ENCODE peak calls at places on chromosomes 5 and 9, in four cellular contexts. C is kidney, G is cardiac muscle cell, A is heart left ventricle. X is an unnamed sample.

GRCh38 chr5:151612689-151613427 is 21.7 kb upstream of the FAT2 start:
- DNase-seq in C (no peak), G (no peak), A (no peak), X (no peak)

GRCh38 chr5:1338518-1339070 is 6.3 kb downstream of the CLPTM1L start:
- DNase-seq in C (peak), G (no peak), A (no peak), X (no peak)

GRCh38 chr5:57450991-57451876 is 31.4 kb downstream of the ACTBL2 start:
- DNase-seq in C (no peak), G (no peak), A (no peak), X (no peak)

GRCh38 chr5:179362355-179362754 is 17.1 kb upstream of the ADAMTS2 start:
- DNase-seq in C (no peak), G (no peak), A (no peak), X (no peak)

GRCh38 chr9:1366300-1366699 is 316.1 kb downstream of the DMRT2 start:
- DNase-seq in C (no peak), G (no peak), A (no peak), X (no peak)

GRCh38 chr5:147479431-147479830 is 30.4 kb downstream of the DPYSL3 start:
- DNase-seq in C (no peak), G (no peak), A (no peak), X (no peak)

GRCh38 chr5:82312373-82312856 is 34.3 kb upstream of the RPS23 start:
- DNase-seq in C (no peak), G (peak), A (peak), X (peak)

GRCh38 chr5:175123542-175123941 is 320.4 kb downstream of the DRD1 start:
- DNase-seq in C (no peak), G (no peak), A (no peak), X (no peak)

GRCh38 chr5:98749046-98749445 is 24.4 kb upstream of the RGMB start:
- DNase-seq in C (no peak), G (no peak), A (no peak), X (no peak)

GRCh38 chr5:181152406-181152805 is 5.0 kb downstream of the OR2V2 start:
- DNase-seq in C (no peak), G (no peak), A (no peak), X (no peak)

GRCh38 chr5:171309526-171310333 is 682 bp downstream of the TLX3 start:
- DNase-seq in C (peak), G (no peak), A (no peak), X (no peak)

GRCh38 chr5:116370149-116370548 is 204.5 kb downstream of the SEMA6A start:
- DNase-seq in C (no peak), G (no peak), A (no peak), X (no peak)

GRCh38 chr9:3337515-3337914 is 188.3 kb downstream of the RFX3 start:
- DNase-seq in C (peak), G (peak), A (peak), X (no peak)

GRCh38 chr5:27308151-27308550 is 269.8 kb upstream of the CDH9 start:
- DNase-seq in C (no peak), G (no peak), A (no peak), X (no peak)

GRCh38 chr5:149387982-149388381 is 8.9 kb upstream of the IL17B start:
- DNase-seq in C (no peak), G (no peak), A (peak), X (peak)

GRCh38 chr5:4254736-4255135 is 659.1 kb downstream of the IRX1 start:
- DNase-seq in C (no peak), G (no peak), A (no peak), X (no peak)

GRCh38 chr9:69168709-69169217 is 5.3 kb upstream of the TJP2 start:
- DNase-seq in C (no peak), G (no peak), A (no peak), X (no peak)

GRCh38 chr9:129725841-129726251 is 27.0 kb downstream of the PTGES start:
- DNase-seq in C (no peak), G (no peak), A (no peak), X (no peak)

GRCh38 chr5:36696059-36696673 is 89.8 kb downstream of the SLC1A3 start:
- DNase-seq in C (no peak), G (peak), A (peak), X (peak)

GRCh38 chr9:97873877-97874276 is 20.9 kb downstream of the FOXE1 start:
- DNase-seq in C (no peak), G (no peak), A (no peak), X (no peak)

GRCh38 chr5:72938206-72938605 is 17.6 kb upstream of the FCHO2 start:
- DNase-seq in C (no peak), G (no peak), A (no peak), X (no peak)

GRCh38 chr9:75152416-75152815 is 64.1 kb downstream of the OSTF1 start:
- DNase-seq in C (no peak), G (no peak), A (no peak), X (no peak)

GRCh38 chr5:132772291-132773070 is 4.6 kb downstream of the SEPTIN8 start:
- DNase-seq in C (no peak), G (no peak), A (no peak), X (peak)

GRCh38 chr5:106172681-106173532 is 1497.8 kb downstream of the EFNA5 start:
- DNase-seq in C (no peak), G (no peak), A (no peak), X (no peak)

GRCh38 chr9:12469084-12469483 is 224.1 kb upstream of the TYRP1 start:
- DNase-seq in C (no peak), G (no peak), A (no peak), X (no peak)

GRCh38 chr5:78504726-78505431 is 143.7 kb downstream of the LHFPL2 start:
- DNase-seq in C (peak), G (peak), A (peak), X (peak)

GRCh38 chr9:136518623-136519022 is 27.2 kb downstream of the NOTCH1 start:
- DNase-seq in C (no peak), G (no peak), A (no peak), X (no peak)

GRCh38 chr5:101942321-101942882 is 353.7 kb downstream of the SLCO4C1 start:
- DNase-seq in C (no peak), G (peak), A (no peak), X (no peak)

GRCh38 chr5:123429993-123430392 is 6.8 kb upstream of the CEP120 start:
- DNase-seq in C (no peak), G (no peak), A (no peak), X (no peak)

GRCh38 chr9:132894857-132895846 is 16.5 kb downstream of the SPACA9 start:
- DNase-seq in C (no peak), G (no peak), A (no peak), X (no peak)

GRCh38 chr5:178312900-178313299 is 80.3 kb upstream of the PHYKPL start:
- DNase-seq in C (peak), G (no peak), A (no peak), X (peak)

GRCh38 chr9:108412755-108413154 is 443.0 kb downstream of the ACTL7B start:
- DNase-seq in C (no peak), G (no peak), A (no peak), X (no peak)
- TF ChIP-seq CTCF in C (no peak), G (peak), A (no peak), X (no peak)

GRCh38 chr5:172869734-172870133 is 35.7 kb downstream of the ERGIC1 start:
- DNase-seq in C (no peak), G (no peak), A (no peak), X (no peak)

GRCh38 chr5:172868436-172868923 is 34.4 kb downstream of the ERGIC1 start:
- DNase-seq in C (no peak), G (no peak), A (no peak), X (no peak)

GRCh38 chr5:172870261-172870806 is 36.3 kb downstream of the ERGIC1 start:
- DNase-seq in C (no peak), G (no peak), A (peak), X (peak)

GRCh38 chr5:172867761-172868435 is 33.8 kb downstream of the ERGIC1 start:
- DNase-seq in C (no peak), G (no peak), A (no peak), X (no peak)

GRCh38 chr5:172868924-172869565 is 35.0 kb downstream of the ERGIC1 start:
- DNase-seq in C (peak), G (no peak), A (peak), X (peak)
- TF ChIP-seq CTCF in C (no peak), G (peak), A (no peak), X (no peak)

GRCh38 chr5:28648108-28648507 is 1609.7 kb upstream of the CDH9 start:
- DNase-seq in C (no peak), G (no peak), A (no peak), X (no peak)
- TF ChIP-seq CTCF in C (no peak), G (no peak), A (no peak), X (no peak)

GRCh38 chr9:33425128-33425533 is 22.3 kb downstream of the AQP3 start:
- DNase-seq in C (no peak), G (no peak), A (no peak), X (no peak)

GRCh38 chr9:33431420-33431819 is 16.0 kb downstream of the AQP3 start:
- DNase-seq in C (no peak), G (no peak), A (no peak), X (no peak)

GRCh38 chr9:33430942-33431341 is 16.5 kb downstream of the AQP3 start:
- DNase-seq in C (no peak), G (no peak), A (no peak), X (no peak)

GRCh38 chr9:33426843-33427293 is 20.5 kb downstream of the AQP3 start:
- DNase-seq in C (no peak), G (no peak), A (no peak), X (no peak)

DNA sequence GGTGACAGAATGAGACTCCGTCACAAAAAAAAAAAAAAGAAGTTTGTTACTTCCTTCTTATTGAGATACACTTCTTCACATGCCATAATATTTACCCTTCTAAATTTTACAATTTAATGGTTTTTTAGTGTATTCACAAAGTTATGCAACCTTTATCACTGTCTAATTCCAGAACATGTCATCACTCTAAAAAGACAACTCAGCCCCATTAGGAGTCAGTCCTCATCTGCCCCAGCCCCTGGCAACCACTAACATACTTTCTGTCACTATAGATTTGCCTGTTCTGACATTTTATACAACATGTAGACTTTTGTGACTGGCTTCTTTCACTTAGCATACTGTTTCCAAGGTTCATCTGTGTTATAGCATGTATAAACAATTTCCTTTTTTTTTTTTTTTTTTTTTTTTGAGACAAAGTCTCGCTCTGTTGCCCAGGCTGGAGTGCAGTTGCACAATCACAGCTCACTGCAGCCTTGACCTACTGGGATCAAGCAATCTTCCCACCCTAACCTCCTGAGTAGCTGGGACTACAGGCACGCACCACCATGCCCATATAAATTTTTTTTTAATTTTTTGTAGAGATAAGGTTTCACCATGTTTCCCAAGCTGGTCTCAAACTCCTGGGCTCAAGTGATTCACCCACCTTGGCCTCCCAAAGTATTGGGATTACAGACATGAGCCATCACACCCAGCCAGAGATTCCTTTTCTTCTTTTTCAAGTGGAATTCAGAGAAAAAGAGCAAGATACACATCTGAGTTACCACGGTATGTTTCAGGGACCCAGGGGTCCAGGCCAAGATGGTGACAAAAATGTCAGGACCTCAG is 17.9 kb downstream of the AQP3 start:
- DNase-seq in C (no peak), G (no peak), A (no peak), X (no peak)
- TF ChIP-seq CTCF in C (no peak), G (no peak), A (no peak), X (no peak)

GRCh38 chr5:39566891-39567290 is 142.1 kb upstream of the DAB2 start:
- DNase-seq in C (no peak), G (no peak), A (no peak), X (no peak)

GRCh38 chr5:39569857-39570256 is 145.1 kb upstream of the DAB2 start:
- DNase-seq in C (no peak), G (no peak), A (no peak), X (no peak)

DNA sequence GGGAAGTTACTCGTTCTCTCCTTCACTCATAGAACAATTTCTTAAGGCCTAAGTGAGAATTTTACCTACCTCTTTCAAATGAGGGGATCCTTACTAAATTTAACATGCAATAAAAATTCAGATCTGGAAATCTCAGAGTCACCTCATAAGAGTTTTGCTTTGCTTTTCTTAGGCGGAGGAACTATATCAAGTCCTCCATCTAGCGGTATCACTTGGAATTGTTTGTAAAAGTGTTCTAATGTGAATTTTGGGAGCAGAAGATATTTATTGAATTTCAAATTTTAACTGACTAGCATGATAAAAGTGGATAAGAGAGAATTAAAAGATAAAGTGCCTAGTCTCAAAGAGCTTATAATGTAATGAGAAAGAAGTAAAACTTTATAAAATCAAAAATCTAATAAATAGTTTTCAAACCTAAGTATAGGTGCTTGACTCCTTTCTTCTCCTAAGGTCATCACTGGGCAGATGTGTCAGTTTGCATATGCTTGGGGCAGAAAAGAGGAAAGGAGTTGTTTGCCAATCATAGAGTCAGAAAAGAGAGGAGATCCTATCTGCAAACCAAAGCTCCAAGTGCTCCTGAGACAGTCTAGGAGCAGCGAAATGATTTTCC is 145.7 kb upstream of the DAB2 start:
- DNase-seq in C (no peak), G (peak), A (no peak), X (no peak)
- TF ChIP-seq CTCF in C (peak), G (peak), A (peak), X (peak)

DNA sequence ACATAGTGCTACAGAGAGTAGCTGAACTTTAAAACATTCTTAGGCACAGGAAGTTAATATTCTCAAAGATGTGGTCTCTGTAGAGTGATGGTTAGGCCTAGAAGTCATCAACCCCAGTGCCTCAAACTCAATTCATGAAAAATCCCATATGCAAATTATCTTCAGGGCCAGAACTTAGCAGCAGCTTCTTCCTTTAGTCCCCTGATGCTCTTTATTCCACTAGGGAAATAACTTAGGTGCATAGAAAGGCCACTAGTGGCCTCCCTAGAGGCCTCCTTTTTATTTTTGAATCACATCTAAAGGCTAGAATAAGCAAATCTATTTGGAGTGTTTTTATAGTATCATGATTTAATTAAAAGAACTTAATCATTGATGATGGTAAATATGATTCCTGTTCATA is 88.3 kb downstream of the GIN1 start:
- DNase-seq in C (no peak), G (no peak), A (no peak), X (no peak)
- TF ChIP-seq CTCF in C (no peak), G (peak), A (no peak), X (no peak)

DNA sequence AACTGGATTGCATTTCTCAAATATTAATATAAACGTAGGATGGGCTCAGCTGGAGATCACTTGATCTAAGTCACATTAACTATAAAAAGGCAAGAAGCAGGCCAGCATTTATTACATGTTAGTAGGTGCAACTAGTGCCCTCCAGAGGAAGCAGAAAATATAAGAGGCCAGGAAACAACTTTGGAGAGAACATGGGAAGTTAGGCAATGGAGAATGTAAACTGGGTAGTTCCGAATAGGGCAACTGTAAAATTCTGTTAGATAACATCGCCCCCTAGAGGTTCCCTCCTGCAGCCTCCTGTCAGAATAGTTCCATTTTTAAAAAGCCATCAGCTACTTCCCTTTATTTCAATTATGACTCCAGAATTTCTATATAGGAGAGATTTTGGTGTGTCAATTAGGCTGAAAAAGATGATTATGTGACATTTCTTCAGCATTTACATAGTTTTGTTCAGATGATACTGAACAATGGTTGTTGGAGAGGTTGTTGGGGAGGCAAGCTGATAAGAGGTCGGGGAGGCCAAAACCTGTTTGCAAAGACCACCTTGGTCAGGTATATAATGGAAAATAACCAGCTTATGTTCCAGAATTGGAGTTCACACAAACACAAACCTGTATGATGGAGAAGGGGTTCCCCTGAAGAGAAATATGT is 22.4 kb downstream of the CCL28 start:
- DNase-seq in C (no peak), G (peak), A (no peak), X (no peak)
- TF ChIP-seq CTCF in C (peak), G (peak), A (peak), X (peak)

GRCh38 chr5:30324083-30324482 is 869.4 kb upstream of the CDH6 start:
- DNase-seq in C (no peak), G (peak), A (no peak), X (no peak)
- TF ChIP-seq CTCF in C (no peak), G (no peak), A (no peak), X (no peak)

GRCh38 chr9:121633144-121633714 is 18.2 kb upstream of the DAB2IP start:
- DNase-seq in C (no peak), G (no peak), A (no peak), X (no peak)

GRCh38 chr9:121633736-121634135 is 17.7 kb upstream of the DAB2IP start:
- DNase-seq in C (no peak), G (no peak), A (no peak), X (no peak)

GRCh38 chr9:121634329-121634784 is 17.1 kb upstream of the DAB2IP start:
- DNase-seq in C (no peak), G (no peak), A (no peak), X (no peak)

GRCh38 chr9:121635300-121635699 is 16.1 kb upstream of the DAB2IP start:
- DNase-seq in C (no peak), G (no peak), A (no peak), X (no peak)

GRCh38 chr9:121634800-121635261 is 16.6 kb upstream of the DAB2IP start:
- DNase-seq in C (no peak), G (peak), A (no peak), X (no peak)
- TF ChIP-seq CTCF in C (peak), G (peak), A (peak), X (peak)

GRCh38 chr5:77230727-77231469 is 20.4 kb downstream of the PDE8B start:
- DNase-seq in C (no peak), G (no peak), A (no peak), X (no peak)

GRCh38 chr5:77232959-77233358 is 22.5 kb downstream of the PDE8B start:
- DNase-seq in C (no peak), G (no peak), A (no peak), X (no peak)

GRCh38 chr5:77229887-77230286 is 19.4 kb downstream of the PDE8B start:
- DNase-seq in C (no peak), G (no peak), A (no peak), X (no peak)

GRCh38 chr5:77232545-77232944 is 22.1 kb downstream of the PDE8B start:
- DNase-seq in C (no peak), G (no peak), A (no peak), X (no peak)

GRCh38 chr5:77231470-77232138 is 21.1 kb downstream of the PDE8B start:
- DNase-seq in C (no peak), G (no peak), A (no peak), X (no peak)
- TF ChIP-seq CTCF in C (no peak), G (no peak), A (no peak), X (no peak)